ENCODE peak calls at places on chromosomes 7 and 10, in five cellular contexts. R is fibroblast of lung, T is IMR-90, C is mesenchymal stem cell, F is neuronal stem cell. N is an unnamed sample.

GRCh38 chr7:26011039-26011696 is 140.8 kb upstream of the NFE2L3 start:
- DNase-seq in R (no peak), T (no peak), C (no peak), F (no peak), N (peak; percentile 85)

GRCh38 chr10:67659497-67659896 is 36.5 kb downstream of the CTNNA3 start:
- DNase-seq in R (no peak), T (no peak), C (no peak), F (no peak), N (no peak)

GRCh38 chr10:7488418-7488829 is 77.6 kb upstream of the SFMBT2 start:
- DNase-seq in R (peak; percentile 23), T (peak; percentile 15), C (peak; percentile 78), F (no peak), N (no peak)

GRCh38 chr7:98186452-98187137 is 24.6 kb upstream of the BHLHA15 start:
- DNase-seq in R (peak; percentile 87), T (peak; percentile 82), C (no peak), F (no peak), N (no peak)

GRCh38 chr10:89085153-89085552 is 94.6 kb downstream of the FAS start:
- DNase-seq in R (no peak), T (no peak), C (peak; percentile 54), F (no peak), N (no peak)

GRCh38 chr10:129954916-129955315 is 9.2 kb downstream of the EBF3 start:
- DNase-seq in R (no peak), T (no peak), C (no peak), F (no peak), N (no peak)

GRCh38 chr10:94358480-94358879 is 4.3 kb downstream of the NOC3L start:
- DNase-seq in R (peak; percentile 96), T (peak; percentile 96), C (peak; percentile 95), F (no peak), N (no peak)

GRCh38 chr10:93034426-93034825 is 26.2 kb upstream of the CYP26C1 start:
- DNase-seq in R (peak; percentile 12), T (no peak), C (no peak), F (no peak), N (no peak)

GRCh38 chr7:91436655-91437054 is 172.4 kb downstream of the FZD1 start:
- DNase-seq in R (no peak), T (no peak), C (no peak), F (no peak), N (no peak)

GRCh38 chr7:157464111-157464970 is 127.5 kb downstream of the DNAJB6 start:
- DNase-seq in R (no peak), T (no peak), C (no peak), F (no peak), N (no peak)

GRCh38 chr7:151736403-151736909 is 140.5 kb downstream of the PRKAG2 start:
- DNase-seq in R (peak; percentile 95), T (peak; percentile 96), C (peak; percentile 99), F (peak; percentile 51), N (no peak)

GRCh38 chr10:73161079-73161478 is 6.7 kb downstream of the ECD start:
- DNase-seq in R (no peak), T (no peak), C (no peak), F (no peak), N (no peak)

GRCh38 chr7:2726316-2727018 is 38.5 kb downstream of the AMZ1 start:
- DNase-seq in R (no peak), T (no peak), C (no peak), F (no peak), N (no peak)

GRCh38 chr7:75638607-75639070 is 100.1 kb downstream of the HIP1 start:
- DNase-seq in R (peak; percentile 48), T (peak; percentile 26), C (peak; percentile 53), F (peak; percentile 63), N (no peak)

GRCh38 chr7:30874656-30875317 is 36.9 kb upstream of the AQP1 start:
- DNase-seq in R (no peak), T (no peak), C (no peak), F (no peak), N (no peak)

GRCh38 chr7:158000160-158000559 is 587.5 kb downstream of the PTPRN2 start:
- DNase-seq in R (no peak), T (no peak), C (no peak), F (no peak), N (no peak)

GRCh38 chr7:13312327-13312726 is 624.9 kb downstream of the ARL4A start:
- DNase-seq in R (no peak), T (no peak), C (no peak), F (peak; percentile 40), N (no peak)

GRCh38 chr7:29139191-29139590 is 7.1 kb downstream of the CPVL start:
- DNase-seq in R (peak; percentile 75), T (no peak), C (no peak), F (no peak), N (no peak)

GRCh38 chr7:132930881-132931280 is 151.0 kb downstream of the CHCHD3 start:
- DNase-seq in R (no peak), T (peak; percentile 3), C (peak; percentile 13), F (peak; percentile 11), N (no peak)

GRCh38 chr7:141460781-141461715 is 90.2 kb upstream of the AGK start:
- DNase-seq in R (peak; percentile 8), T (no peak), C (no peak), F (no peak), N (no peak)

GRCh38 chr10:42938351-42938750 is 138.5 kb upstream of the RET start:
- DNase-seq in R (no peak), T (no peak), C (no peak), F (no peak), N (no peak)

GRCh38 chr7:15914611-15915010 is 228.1 kb upstream of the MEOX2 start:
- DNase-seq in R (no peak), T (no peak), C (peak; percentile 82), F (no peak), N (no peak)
- H3K4me2 ChIP-seq in R (no peak overlapping the region), T (no peak overlapping the region), C (no peak overlapping the region), F (no peak overlapping the region), N (no peak overlapping the region)

GRCh38 chr7:41107330-41107937 is 595.5 kb downstream of the INHBA start:
- DNase-seq in R (peak; percentile 82), T (peak; percentile 67), C (no peak), F (no peak), N (no peak)

GRCh38 chr7:41104621-41105020 is 598.3 kb downstream of the INHBA start:
- DNase-seq in R (peak; percentile 73), T (peak; percentile 68), C (no peak), F (no peak), N (no peak)

GRCh38 chr7:41098846-41099245 is 604.0 kb downstream of the INHBA start:
- DNase-seq in R (peak; percentile 73), T (no peak), C (no peak), F (no peak), N (no peak)

GRCh38 chr7:41107938-41108448 is 594.9 kb downstream of the INHBA start:
- DNase-seq in R (peak; percentile 70), T (peak; percentile 57), C (no peak), F (no peak), N (no peak)

DNA sequence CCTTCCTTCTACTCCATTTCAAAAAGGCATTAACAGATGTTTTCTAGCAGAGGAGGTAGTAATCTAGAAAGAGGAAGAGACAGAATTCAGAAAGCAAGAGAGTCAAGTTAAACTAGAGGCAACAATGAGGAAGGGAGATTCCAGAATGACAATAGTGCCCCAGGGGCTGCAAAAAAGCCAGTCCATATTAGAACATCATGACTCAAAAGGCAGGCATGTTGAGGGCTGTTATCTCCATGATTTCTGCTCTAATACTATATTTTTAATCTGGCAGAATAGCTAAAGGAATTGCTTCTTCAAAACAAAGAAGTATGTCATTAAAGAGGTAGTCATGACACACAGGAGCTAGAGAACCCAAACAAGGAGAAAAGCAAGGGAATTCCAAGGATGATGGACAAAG is 599.6 kb downstream of the INHBA start:
- DNase-seq in R (peak; percentile 71), T (peak; percentile 77), C (peak; percentile 39), F (no peak), N (no peak)
- H2AFZ ChIP-seq in R (no peak overlapping the region), T (no peak overlapping the region), C (no peak overlapping the region), F (no peak overlapping the region), N (no peak overlapping the region)

GRCh38 chr7:84091318-84091717 is 103.3 kb downstream of the SEMA3A start:
- DNase-seq in R (no peak), T (no peak), C (no peak), F (no peak), N (no peak)
- H3K4me2 ChIP-seq in R (no peak overlapping the region), T (peak overlapping the region; percentile 22), C (no peak overlapping the region), F (no peak overlapping the region), N (no peak overlapping the region)

DNA sequence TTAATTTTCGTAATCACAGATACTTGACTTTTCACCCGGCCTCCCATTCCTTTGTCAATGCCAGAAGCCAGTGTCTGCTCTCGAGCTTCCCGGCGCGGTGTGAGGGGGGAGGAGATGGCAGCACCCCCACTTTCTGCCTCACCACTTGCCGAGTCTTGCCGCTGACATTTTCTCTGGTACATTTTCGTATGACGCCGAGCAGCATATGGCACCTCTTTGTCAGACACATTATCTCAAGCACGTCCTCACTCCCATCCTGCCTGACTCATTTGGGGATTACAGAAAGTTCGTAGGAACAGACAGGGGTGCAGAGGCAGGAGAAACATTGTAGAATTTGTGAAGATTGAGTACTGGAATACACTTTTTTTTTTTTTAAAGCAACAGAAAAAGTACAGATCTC is 60.8 kb upstream of the SORCS3 start:
- DNase-seq in R (peak; percentile 35), T (peak; percentile 38), C (no peak), F (no peak), N (no peak)
- H2AFZ ChIP-seq in R (peak overlapping the region; percentile 60), T (peak overlapping the region; percentile 71), C (no peak overlapping the region), F (no peak overlapping the region), N (peak overlapping the region; percentile 16)

DNA sequence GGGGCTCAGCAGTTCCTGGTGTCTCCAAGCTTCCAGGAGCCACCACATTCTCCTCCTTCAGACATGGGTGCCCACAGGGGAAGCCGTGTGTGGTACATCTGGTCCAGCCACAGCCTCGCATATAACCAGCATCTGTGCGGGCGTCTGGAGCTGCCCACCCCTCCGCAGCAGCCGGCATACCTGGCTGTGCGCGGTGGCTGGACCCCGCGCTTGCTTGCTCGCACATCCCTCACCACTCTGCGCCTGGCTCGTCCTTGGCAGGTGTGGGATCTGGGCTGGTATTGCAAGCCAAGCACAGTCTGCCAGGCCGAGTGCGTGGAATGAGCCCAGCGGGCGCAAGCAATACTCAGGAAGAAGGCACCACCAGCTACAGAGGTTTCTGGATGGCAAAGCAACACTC is 117.7 kb upstream of the MBL2 start:
- DNase-seq in R (no peak), T (no peak), C (no peak), F (no peak), N (no peak)
- H3K4me2 ChIP-seq in R (no peak overlapping the region), T (no peak overlapping the region), C (no peak overlapping the region), F (no peak overlapping the region), N (no peak overlapping the region)